ENCODE peak calls at places on chromosome 5, in four cellular contexts. O is prostate gland, J is A549, C is sigmoid colon. P is an unnamed sample.

GRCh38 chr5:75510836-75511434 is 494 bp downstream of the CERT1 start:
- DNase-seq in O (peak), J (peak), C (peak), P (no peak)

GRCh38 chr5:64040496-64040895 is 78.3 kb upstream of the HTR1A start:
- DNase-seq in O (no peak), J (no peak), C (no peak), P (no peak)

GRCh38 chr5:65914644-65915196 is 11.7 kb upstream of the ERBIN start:
- DNase-seq in O (no peak), J (no peak), C (no peak), P (no peak)

GRCh38 chr5:67998709-67999251 is 216.8 kb upstream of the PIK3R1 start:
- DNase-seq in O (peak), J (peak), C (peak), P (no peak)

GRCh38 chr5:108730617-108731340 is 16.9 kb upstream of the FER start:
- DNase-seq in O (no peak), J (no peak), C (no peak), P (peak)

GRCh38 chr5:96714951-96715451 is 52.8 kb downstream of the CAST start:
- DNase-seq in O (peak), J (peak), C (peak), P (no peak)

GRCh38 chr5:40680741-40681350 is 1.1 kb downstream of the PTGER4 start:
- DNase-seq in O (peak), J (no peak), C (peak), P (peak)

GRCh38 chr5:80055491-80056170 is 20.5 kb downstream of the THBS4 start:
- DNase-seq in O (no peak), J (no peak), C (no peak), P (no peak)

GRCh38 chr5:59099270-59099994 is 516.6 kb downstream of the RAB3C start:
- DNase-seq in O (no peak), J (peak), C (no peak), P (no peak)

GRCh38 chr5:172499287-172499686 is 45.0 kb upstream of the SH3PXD2B start:
- DNase-seq in O (peak), J (no peak), C (peak), P (no peak)

GRCh38 chr5:55899344-55899743 is 48.2 kb downstream of the IL31RA start:
- DNase-seq in O (no peak), J (no peak), C (no peak), P (no peak)

GRCh38 chr5:39164016-39164415 is 55.3 kb downstream of the FYB1 start:
- DNase-seq in O (no peak), J (no peak), C (no peak), P (no peak)

GRCh38 chr5:104071887-104072286 is 509.3 kb upstream of the NUDT12 start:
- DNase-seq in O (no peak), J (no peak), C (no peak), P (no peak)

GRCh38 chr5:1003296-1003937 is 5.2 kb upstream of the NKD2 start:
- DNase-seq in O (peak), J (no peak), C (peak), P (no peak)

GRCh38 chr5:159099049-159099760 is 511 bp downstream of the EBF1 start:
- DNase-seq in O (no peak), J (peak), C (no peak), P (no peak)

GRCh38 chr5:43227655-43228054 is 35.6 kb downstream of the NIM1K start:
- DNase-seq in O (no peak), J (peak), C (no peak), P (no peak)

GRCh38 chr5:125196479-125197183 is 450.2 kb upstream of the ZNF608 start:
- DNase-seq in O (no peak), J (no peak), C (no peak), P (no peak)

GRCh38 chr5:91101777-91102379 is 281.2 kb downstream of the ARRDC3 start:
- DNase-seq in O (peak), J (peak), C (peak), P (peak)

GRCh38 chr5:160219411-160219810 is 9.9 kb upstream of the FABP6 start:
- DNase-seq in O (no peak), J (no peak), C (no peak), P (no peak)

GRCh38 chr5:129271309-129271708 is 176.8 kb downstream of the ISOC1 start:
- DNase-seq in O (no peak), J (peak), C (no peak), P (no peak)

GRCh38 chr5:65760504-65761275 is 38.7 kb downstream of the NLN start:
- DNase-seq in O (peak), J (peak), C (no peak), P (no peak)

GRCh38 chr5:136087961-136088871 is 44.4 kb upstream of the SMAD5 start:
- DNase-seq in O (peak), J (no peak), C (peak), P (no peak)

GRCh38 chr5:31113101-31113500 is 80.4 kb upstream of the CDH6 start:
- DNase-seq in O (no peak), J (no peak), C (no peak), P (no peak)

GRCh38 chr5:80346055-80346454 is 26.3 kb downstream of the SPZ1 start:
- DNase-seq in O (no peak), J (peak), C (no peak), P (peak)

GRCh38 chr5:147822686-147823491 is 8.6 kb downstream of the SPINK1 start:
- DNase-seq in O (peak), J (peak), C (peak), P (peak)

DNA sequence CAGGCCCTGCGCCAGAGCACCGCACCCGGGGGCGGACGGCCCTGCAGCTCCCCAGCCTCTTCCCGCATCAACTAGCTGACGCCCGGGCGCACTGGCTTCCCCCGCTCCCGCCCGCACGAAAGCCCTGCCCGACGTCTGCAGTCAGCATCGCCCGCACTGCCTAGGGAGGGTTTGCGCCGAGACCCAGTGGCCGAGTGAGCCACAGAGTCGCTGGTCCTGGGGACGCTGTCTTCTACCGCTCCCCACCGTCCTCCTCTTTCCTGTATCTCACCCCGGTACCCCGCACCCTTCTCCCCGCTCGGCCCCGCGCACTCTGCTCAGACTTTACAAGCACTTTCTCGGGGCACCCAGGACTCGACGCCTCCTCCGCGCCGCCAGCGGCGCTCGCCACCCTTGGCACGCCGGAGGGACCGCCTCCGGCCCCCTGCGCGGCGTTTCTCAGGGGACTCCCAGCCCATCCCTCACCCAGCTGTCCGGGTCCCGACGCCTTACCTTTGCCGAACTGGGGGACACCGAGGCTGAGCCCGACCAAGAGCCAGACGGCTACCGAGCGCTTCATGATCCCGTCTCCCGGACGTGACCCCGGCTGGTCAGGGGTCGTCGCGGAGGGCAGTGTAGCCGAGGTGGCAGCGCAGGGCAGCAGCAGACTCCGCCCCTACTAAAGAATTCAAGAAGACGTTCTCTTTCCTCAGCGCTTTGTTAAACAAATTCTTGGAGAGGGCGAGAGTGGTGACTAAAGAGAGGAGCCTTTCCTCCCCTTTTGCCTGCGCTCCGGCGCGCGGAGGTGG is 670 bp downstream of the EDIL3 start:
- DNase-seq in O (no peak), J (peak), C (no peak), P (no peak)
- TF ChIP-seq POLR2A in O (no peak), J (no peak), C (no peak), P (no peak)

GRCh38 chr5:57176350-57176857 is 2.5 kb downstream of the GPBP1 start:
- DNase-seq in O (no peak), J (no peak), C (no peak), P (no peak)
- TF ChIP-seq POLR2A in O (no peak), J (no peak), C (no peak), P (no peak)

GRCh38 chr5:179762079-179762780 is 29.6 kb downstream of the MAML1 start:
- DNase-seq in O (peak), J (peak), C (no peak), P (no peak)

GRCh38 chr5:179762781-179763176 is 30.2 kb downstream of the MAML1 start:
- DNase-seq in O (no peak), J (no peak), C (no peak), P (no peak)

GRCh38 chr5:179763215-179763945 is 30.4 kb upstream of the LTC4S start:
- DNase-seq in O (peak), J (peak), C (peak), P (no peak)

GRCh38 chr5:179758905-179759304 is 26.3 kb downstream of the MAML1 start:
- DNase-seq in O (no peak), J (no peak), C (no peak), P (no peak)

DNA sequence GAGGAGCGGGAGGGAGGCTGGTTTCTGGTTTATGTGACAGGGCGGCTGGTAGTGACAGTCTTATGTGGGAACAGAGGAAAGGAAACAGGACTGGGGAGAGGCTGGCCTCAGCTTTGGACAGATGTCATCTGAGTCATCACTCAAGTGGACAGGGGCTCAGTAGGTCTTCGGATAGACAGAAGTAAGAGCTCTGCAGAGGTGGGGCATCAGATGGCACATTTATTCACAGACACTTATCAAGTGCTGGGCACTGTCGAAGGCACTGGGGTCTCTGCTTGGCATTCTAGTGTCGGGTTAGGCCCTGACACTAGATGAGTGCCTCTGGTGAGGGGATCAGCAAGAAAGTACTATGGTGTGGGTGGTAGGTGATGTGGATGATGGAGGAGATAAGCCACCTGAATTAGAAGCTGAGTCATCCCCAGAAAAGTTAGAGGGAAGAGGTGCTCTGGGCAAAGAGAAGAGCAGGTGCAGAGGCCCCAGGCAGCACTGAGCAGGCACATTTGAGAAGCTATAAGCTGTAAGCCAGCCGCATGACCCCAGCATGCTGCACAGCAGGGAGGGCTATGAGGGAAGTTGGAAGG is 27.4 kb downstream of the MAML1 start:
- DNase-seq in O (no peak), J (no peak), C (no peak), P (peak)
- TF ChIP-seq POLR2A in O (no peak), J (no peak), C (no peak), P (no peak)

GRCh38 chr5:141513021-141513626 is 24.2 kb downstream of the PCDHGC5 start:
- DNase-seq in O (peak), J (no peak), C (no peak), P (no peak)
- TF ChIP-seq POLR2A in O (no peak), J (no peak), C (no peak), P (peak)

DNA sequence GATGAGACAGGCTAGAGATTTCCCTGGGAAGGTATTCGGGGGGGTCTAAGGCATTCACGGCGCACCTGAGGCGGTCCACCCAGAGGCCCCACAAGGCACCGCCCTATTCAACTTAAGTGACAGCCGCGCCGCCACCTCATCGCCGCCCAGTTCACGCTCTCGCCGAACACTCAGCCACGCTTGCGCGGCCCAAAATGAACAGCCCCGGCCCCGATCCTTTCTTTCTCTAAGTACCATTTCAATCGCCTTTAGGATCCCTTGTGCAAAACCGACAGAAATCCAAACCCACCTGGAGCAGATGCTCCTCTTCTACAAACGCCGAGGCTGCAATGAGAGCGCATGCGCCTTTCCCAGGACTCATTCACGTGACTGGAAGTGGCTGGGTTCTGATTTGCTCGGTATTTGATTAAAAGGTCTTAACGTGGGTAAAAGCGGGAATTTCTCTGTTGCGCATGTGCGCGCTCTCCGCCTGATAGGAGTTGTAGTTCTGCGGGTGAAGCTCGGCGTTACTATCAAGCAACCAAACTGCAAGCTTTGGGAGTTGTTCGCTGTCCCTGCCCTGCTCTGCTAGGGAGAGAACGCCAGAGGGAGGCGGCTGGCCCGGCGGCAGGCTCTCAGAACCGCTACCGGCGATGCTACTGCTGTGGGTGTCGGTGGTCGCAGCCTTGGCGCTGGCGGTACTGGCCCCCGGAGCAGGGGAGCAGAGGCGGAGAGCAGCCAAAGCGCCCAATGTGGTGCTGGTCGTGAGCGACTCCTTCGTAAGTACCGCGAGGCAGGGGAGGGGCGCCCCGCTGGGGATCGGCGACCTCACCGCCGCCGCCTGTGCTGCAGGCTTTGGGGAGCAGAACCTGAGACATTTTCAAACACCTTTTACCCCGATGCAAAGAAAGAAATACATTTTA is at the start of the genes ARSK and SKIC3:
- DNase-seq in O (peak), J (peak), C (peak), P (peak)
- TF ChIP-seq POLR2A in O (peak), J (peak), C (peak), P (peak)